ENCODE peak calls at places on chromosomes 12 and 14, in four cellular contexts. One of them, this sample, is unnamed.

GRCh38 chr14:24080888-24081738 is 9.8 kb downstream of the CPNE6 start:
- DNase-seq in HepG2: peak
- DNase-seq in GM12878: no peak
- DNase-seq in A549: peak
- DNase-seq in this sample: peak

GRCh38 chr14:47438650-47439140 is 236.7 kb downstream of the MDGA2 start:
- DNase-seq in GM12878: no peak
- DNase-seq in A549: no peak
- DNase-seq in HepG2: no peak
- DNase-seq in this sample: no peak

GRCh38 chr12:107492393-107493134 is 193.0 kb upstream of the PWP1 start:
- DNase-seq in A549: no peak
- DNase-seq in HepG2: peak
- DNase-seq in GM12878: no peak
- DNase-seq in this sample: no peak

GRCh38 chr14:82447586-82447985 is 913.9 kb upstream of the SEL1L start:
- DNase-seq in HepG2: no peak
- DNase-seq in A549: no peak
- DNase-seq in GM12878: no peak
- DNase-seq in this sample: no peak

GRCh38 chr14:58414845-58415244 is 12.5 kb downstream of the TIMM9 start:
- DNase-seq in A549: peak
- DNase-seq in GM12878: no peak
- DNase-seq in HepG2: no peak
- DNase-seq in this sample: no peak

GRCh38 chr14:98758440-98758839 is 513.6 kb downstream of the BCL11B start:
- DNase-seq in GM12878: no peak
- DNase-seq in A549: no peak
- DNase-seq in HepG2: no peak
- DNase-seq in this sample: no peak

GRCh38 chr12:9632766-9633165 is 25.1 kb upstream of the KLRB1 start:
- DNase-seq in HepG2: no peak
- DNase-seq in GM12878: no peak
- DNase-seq in A549: no peak
- DNase-seq in this sample: no peak

GRCh38 chr14:102277874-102278630 is 26.9 kb downstream of the MOK start:
- DNase-seq in GM12878: no peak
- DNase-seq in HepG2: no peak
- DNase-seq in A549: no peak
- DNase-seq in this sample: no peak

GRCh38 chr12:110743571-110744093 is 941 bp upstream of the PPP1CC start:
- DNase-seq in A549: peak
- DNase-seq in GM12878: no peak
- DNase-seq in HepG2: no peak
- DNase-seq in this sample: peak

GRCh38 chr12:111248981-111249380 is 119.9 kb downstream of the PHETA1 start:
- DNase-seq in A549: no peak
- DNase-seq in GM12878: no peak
- DNase-seq in HepG2: no peak
- DNase-seq in this sample: no peak

GRCh38 chr14:104597576-104597975 is 7.0 kb downstream of the TMEM179 start:
- DNase-seq in A549: no peak
- DNase-seq in GM12878: no peak
- DNase-seq in HepG2: no peak
- DNase-seq in this sample: no peak

GRCh38 chr12:64716839-64717455 is 42.3 kb downstream of the GNS start:
- DNase-seq in HepG2: no peak
- DNase-seq in A549: no peak
- DNase-seq in GM12878: no peak
- DNase-seq in this sample: no peak

GRCh38 chr12:132046561-132046960 is 96.8 kb downstream of the EP400 start:
- DNase-seq in A549: no peak
- DNase-seq in GM12878: no peak
- DNase-seq in HepG2: no peak
- DNase-seq in this sample: no peak

GRCh38 chr12:108712164-108712924 is 19.0 kb downstream of the CORO1C start:
- DNase-seq in GM12878: no peak
- DNase-seq in A549: no peak
- DNase-seq in HepG2: no peak
- DNase-seq in this sample: no peak
- TF ChIP-seq USF2 in GM12878: no peak
- TF ChIP-seq USF2 in A549: no peak
- TF ChIP-seq USF2 in HepG2: no peak
- TF ChIP-seq USF2 in this sample: no peak

DNA sequence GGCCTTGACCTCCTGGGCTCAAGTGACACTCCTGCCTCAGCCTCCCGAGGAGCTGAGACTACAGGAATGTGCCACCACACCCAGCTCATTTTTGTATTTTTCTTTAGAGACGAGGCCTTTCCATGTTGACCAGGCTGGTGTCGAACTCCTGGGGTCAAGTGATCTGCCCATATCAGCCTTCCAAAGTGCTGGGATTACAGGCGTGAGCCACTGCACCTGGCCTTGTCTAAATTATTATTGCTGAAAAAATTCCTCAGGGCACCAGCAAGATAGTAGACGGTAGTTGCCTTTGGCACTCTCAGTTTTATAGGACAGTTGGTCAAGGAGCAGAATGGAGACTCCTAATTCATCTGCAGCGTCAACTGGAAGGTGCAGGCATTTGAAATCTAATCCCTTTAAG is 2.5 kb upstream of the AICDA start:
- DNase-seq in A549: no peak
- DNase-seq in GM12878: no peak
- DNase-seq in HepG2: no peak
- DNase-seq in this sample: no peak
- TF ChIP-seq JUNB in A549: no peak
- TF ChIP-seq JUNB in GM12878: no peak
- TF ChIP-seq JUNB in HepG2: no peak
- TF ChIP-seq JUNB in this sample: no peak

DNA sequence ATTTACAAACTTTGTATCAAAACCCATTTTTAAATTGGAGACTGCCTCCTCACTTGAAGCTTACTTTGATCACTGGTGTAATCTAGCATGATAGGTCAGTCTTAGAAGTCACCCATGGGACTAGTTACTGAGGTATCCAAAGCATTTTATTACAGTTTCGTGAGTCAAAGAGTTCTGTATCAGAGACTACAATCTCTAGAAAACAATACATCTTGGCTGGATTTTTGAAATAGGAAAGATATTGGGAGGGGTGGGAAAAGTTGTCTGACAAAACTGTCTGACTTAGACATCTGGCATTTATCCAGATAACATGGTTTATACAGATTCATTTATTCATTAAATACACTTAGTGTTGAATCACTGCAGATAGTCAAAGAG is 173.5 kb upstream of the PDZRN4 start:
- DNase-seq in A549: peak
- DNase-seq in HepG2: no peak
- DNase-seq in GM12878: no peak
- DNase-seq in this sample: no peak
- TF ChIP-seq USF2 in A549: no peak
- TF ChIP-seq USF2 in HepG2: no peak
- TF ChIP-seq USF2 in GM12878: no peak
- TF ChIP-seq USF2 in this sample: no peak

GRCh38 chr14:51609251-51609986 is 42.3 kb upstream of the FRMD6 start:
- DNase-seq in A549: no peak
- DNase-seq in HepG2: no peak
- DNase-seq in GM12878: no peak
- DNase-seq in this sample: no peak
- TF ChIP-seq JUNB in A549: no peak
- TF ChIP-seq JUNB in HepG2: no peak
- TF ChIP-seq JUNB in GM12878: no peak
- TF ChIP-seq JUNB in this sample: no peak

DNA sequence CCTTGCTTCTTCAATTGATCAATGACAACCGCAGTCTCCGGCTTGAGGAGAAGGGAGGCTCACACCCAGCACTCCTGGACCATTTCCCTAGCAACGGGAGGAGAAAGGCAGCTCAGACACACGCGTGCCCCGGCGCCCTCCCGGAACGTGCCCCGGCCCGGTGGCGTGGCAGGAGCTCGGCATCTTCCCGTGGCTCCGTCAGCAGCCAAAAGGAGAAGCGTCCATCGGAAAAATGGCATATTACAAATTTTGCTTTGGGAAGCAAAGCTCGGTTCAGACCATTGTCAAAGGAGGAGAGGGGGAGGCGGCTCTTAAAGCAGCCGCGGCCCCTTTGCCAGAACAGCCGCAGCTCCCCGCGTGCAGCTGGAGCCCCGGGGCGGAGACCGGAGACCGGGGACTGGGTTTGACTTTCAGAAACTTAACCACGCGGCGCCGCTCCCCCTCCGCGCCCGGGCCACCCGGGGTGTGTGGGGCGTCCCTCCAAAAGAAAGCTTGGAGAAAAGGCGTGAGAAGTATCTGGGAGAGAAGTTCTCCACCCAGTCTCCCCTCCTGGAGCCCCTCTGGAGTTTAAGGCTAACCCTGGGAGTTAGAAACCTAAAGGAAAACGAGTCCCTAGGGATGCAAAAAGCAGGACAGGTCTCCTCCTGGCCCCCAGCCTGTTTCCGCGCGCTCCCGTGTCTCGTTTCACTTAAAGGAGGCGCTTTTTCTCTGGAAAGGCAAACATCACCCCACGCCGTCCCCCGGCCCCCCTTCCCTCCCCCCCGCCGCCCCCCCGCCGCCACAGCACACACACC is 532 bp downstream of the PPFIA2 start:
- DNase-seq in A549: peak
- DNase-seq in GM12878: no peak
- DNase-seq in HepG2: no peak
- DNase-seq in this sample: no peak
- TF ChIP-seq USF2 in A549: no peak
- TF ChIP-seq USF2 in GM12878: no peak
- TF ChIP-seq USF2 in HepG2: no peak
- TF ChIP-seq USF2 in this sample: no peak

This sample was measured in K562.